ENCODE peak calls at places on chromosomes 12 and 14, in six cellular contexts. One of them, this sample, is unnamed. For H3K9me3, the result is how much of the 10 kb centered on the place peaks cover.

GRCh38 chr12:123954647-123955350 is 17.8 kb downstream of the CCDC92 start:
- DNase-seq in aorta: no peak
- DNase-seq in astrocyte: no peak
- DNase-seq in left ventricle myocardium inferior: no peak
- DNase-seq in heart left ventricle: no peak
- DNase-seq in tibial artery: no peak
- DNase-seq in this sample: no peak

GRCh38 chr14:100576091-100577085 is 10.8 kb downstream of the BEGAIN start:
- DNase-seq in left ventricle myocardium inferior: peak
- DNase-seq in tibial artery: peak
- DNase-seq in heart left ventricle: peak
- DNase-seq in aorta: peak
- DNase-seq in astrocyte: no peak
- DNase-seq in this sample: no peak

GRCh38 chr14:98931911-98932310 is 340.1 kb downstream of the BCL11B start:
- DNase-seq in astrocyte: no peak
- DNase-seq in aorta: peak
- DNase-seq in tibial artery: no peak
- DNase-seq in left ventricle myocardium inferior: no peak
- DNase-seq in heart left ventricle: no peak
- DNase-seq in this sample: peak

GRCh38 chr14:88321692-88322504 is 1.2 kb downstream of the KCNK10 start:
- DNase-seq in tibial artery: no peak
- DNase-seq in left ventricle myocardium inferior: no peak
- DNase-seq in heart left ventricle: no peak
- DNase-seq in aorta: no peak
- DNase-seq in astrocyte: no peak
- DNase-seq in this sample: no peak

GRCh38 chr14:102481791-102482238 is 27.8 kb downstream of the ANKRD9 start:
- DNase-seq in astrocyte: peak
- DNase-seq in aorta: peak
- DNase-seq in heart left ventricle: no peak
- DNase-seq in tibial artery: no peak
- DNase-seq in left ventricle myocardium inferior: no peak
- DNase-seq in this sample: no peak

GRCh38 chr12:89211456-89211855 is 140.8 kb downstream of the DUSP6 start:
- DNase-seq in left ventricle myocardium inferior: no peak
- DNase-seq in tibial artery: no peak
- DNase-seq in aorta: no peak
- DNase-seq in heart left ventricle: no peak
- DNase-seq in astrocyte: peak
- DNase-seq in this sample: no peak

GRCh38 chr12:48824112-48824511 is 5.8 kb downstream of the CACNB3 start:
- DNase-seq in astrocyte: no peak
- DNase-seq in tibial artery: no peak
- DNase-seq in heart left ventricle: no peak
- DNase-seq in left ventricle myocardium inferior: no peak
- DNase-seq in aorta: no peak
- DNase-seq in this sample: no peak

GRCh38 chr12:104022816-104023215 is 27.2 kb downstream of the GLT8D2 start:
- DNase-seq in heart left ventricle: no peak
- DNase-seq in astrocyte: no peak
- DNase-seq in aorta: no peak
- DNase-seq in left ventricle myocardium inferior: no peak
- DNase-seq in tibial artery: no peak
- DNase-seq in this sample: no peak

GRCh38 chr12:24928131-24928530 is 20.8 kb downstream of the BCAT1 start:
- DNase-seq in left ventricle myocardium inferior: no peak
- DNase-seq in aorta: no peak
- DNase-seq in heart left ventricle: no peak
- DNase-seq in astrocyte: no peak
- DNase-seq in tibial artery: no peak
- DNase-seq in this sample: no peak

GRCh38 chr12:24631691-24632090 is 317.2 kb downstream of the BCAT1 start:
- DNase-seq in aorta: no peak
- DNase-seq in left ventricle myocardium inferior: no peak
- DNase-seq in heart left ventricle: no peak
- DNase-seq in tibial artery: no peak
- DNase-seq in astrocyte: no peak
- DNase-seq in this sample: no peak

GRCh38 chr12:54173066-54173726 is 15.6 kb downstream of the SMUG1 start:
- DNase-seq in heart left ventricle: peak
- DNase-seq in left ventricle myocardium inferior: peak
- DNase-seq in aorta: peak
- DNase-seq in tibial artery: no peak
- DNase-seq in astrocyte: no peak
- DNase-seq in this sample: peak

GRCh38 chr12:78421011-78421410 is 443.6 kb upstream of the SYT1 start:
- DNase-seq in aorta: no peak
- DNase-seq in heart left ventricle: no peak
- DNase-seq in astrocyte: peak
- DNase-seq in left ventricle myocardium inferior: no peak
- DNase-seq in tibial artery: no peak
- DNase-seq in this sample: no peak

GRCh38 chr12:65565601-65566560 is 258.4 kb upstream of the HMGA2 start:
- DNase-seq in tibial artery: no peak
- DNase-seq in aorta: no peak
- DNase-seq in left ventricle myocardium inferior: no peak
- DNase-seq in astrocyte: peak
- DNase-seq in heart left ventricle: no peak
- DNase-seq in this sample: no peak

GRCh38 chr14:53032161-53032803 is 81.4 kb upstream of the FERMT2 start:
- DNase-seq in aorta: no peak
- DNase-seq in astrocyte: peak
- DNase-seq in tibial artery: no peak
- DNase-seq in heart left ventricle: no peak
- DNase-seq in left ventricle myocardium inferior: no peak
- DNase-seq in this sample: no peak

GRCh38 chr12:49853671-49854070 is 10.8 kb upstream of the BCDIN3D start:
- DNase-seq in left ventricle myocardium inferior: no peak
- DNase-seq in aorta: no peak
- DNase-seq in astrocyte: no peak
- DNase-seq in tibial artery: no peak
- DNase-seq in heart left ventricle: no peak
- DNase-seq in this sample: no peak

GRCh38 chr14:33402604-33403003 is 463.9 kb downstream of the NPAS3 start:
- DNase-seq in tibial artery: no peak
- DNase-seq in left ventricle myocardium inferior: peak
- DNase-seq in astrocyte: no peak
- DNase-seq in heart left ventricle: no peak
- DNase-seq in aorta: no peak
- DNase-seq in this sample: no peak

DNA sequence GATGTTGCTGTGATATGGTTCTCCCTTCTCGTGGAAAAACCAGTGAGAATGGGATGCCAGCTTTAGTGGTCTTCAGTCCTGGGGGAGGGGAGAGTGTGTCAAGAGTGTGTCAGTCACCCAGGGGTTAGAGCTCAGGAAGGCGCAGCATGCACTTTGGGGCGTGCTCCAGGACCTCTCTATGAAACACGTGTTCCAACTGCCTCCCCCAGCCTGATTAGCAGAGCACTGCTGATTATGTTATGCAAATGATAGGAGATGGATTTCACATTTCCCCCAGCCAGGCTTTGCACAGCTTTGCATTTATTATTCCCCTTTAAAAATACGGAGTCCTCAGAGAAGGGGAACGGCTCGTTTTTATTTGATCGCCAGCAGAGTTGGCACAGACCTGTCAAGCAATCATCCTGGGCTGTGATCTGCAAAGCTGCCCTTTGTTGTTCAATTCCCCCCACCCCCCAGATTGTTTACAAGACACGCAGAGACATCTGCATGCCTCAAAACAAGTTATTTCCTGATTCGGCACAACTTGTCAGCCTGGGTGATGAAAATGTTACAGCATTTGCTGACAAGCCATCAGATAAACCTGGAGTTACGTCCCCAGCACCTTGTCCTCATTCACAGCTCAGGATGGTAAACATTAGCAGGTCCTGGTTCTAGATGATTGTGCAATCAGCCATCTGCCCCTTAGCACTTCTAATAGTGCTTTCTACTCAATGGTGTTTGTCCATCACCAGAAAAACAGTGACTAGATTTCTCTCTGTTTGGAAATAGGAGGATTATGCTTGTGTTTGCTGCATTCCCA is 196.5 kb downstream of the NOVA1 start:
- DNase-seq in left ventricle myocardium inferior: no peak
- DNase-seq in aorta: no peak
- DNase-seq in heart left ventricle: no peak
- DNase-seq in astrocyte: no peak
- DNase-seq in tibial artery: no peak
- DNase-seq in this sample: no peak
- H3K9me3 ChIP-seq in left ventricle myocardium inferior: under half
- H3K9me3 ChIP-seq in aorta: under half
- H3K9me3 ChIP-seq in heart left ventricle: under half
- H3K9me3 ChIP-seq in astrocyte: under half
- H3K9me3 ChIP-seq in tibial artery: under half
- H3K9me3 ChIP-seq in this sample: under half

DNA sequence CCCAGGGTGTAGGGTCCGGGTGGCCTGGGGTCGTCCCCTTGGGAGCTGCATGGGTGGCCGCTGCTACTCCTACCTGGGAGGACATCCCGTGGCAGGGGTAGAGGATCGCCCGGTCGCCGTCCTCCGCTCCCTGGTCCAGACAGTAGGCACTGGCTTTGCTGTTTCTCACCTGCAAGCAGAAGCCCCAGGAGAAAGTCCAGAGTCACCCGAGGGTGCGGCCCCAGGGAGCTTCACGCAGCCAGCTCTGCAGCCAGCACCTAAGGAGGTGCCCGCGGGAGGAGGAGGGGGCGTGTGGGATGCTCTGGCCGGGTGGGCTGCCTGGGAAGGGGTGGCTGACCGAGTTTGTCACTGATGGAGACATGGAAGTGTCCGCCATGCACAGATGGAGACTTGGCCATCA is 54.8 kb downstream of the NOC4L start:
- DNase-seq in left ventricle myocardium inferior: no peak
- DNase-seq in tibial artery: no peak
- DNase-seq in heart left ventricle: no peak
- DNase-seq in astrocyte: no peak
- DNase-seq in aorta: no peak
- DNase-seq in this sample: no peak
- H3K9me3 ChIP-seq in left ventricle myocardium inferior: under half
- H3K9me3 ChIP-seq in tibial artery: under half
- H3K9me3 ChIP-seq in heart left ventricle: under half
- H3K9me3 ChIP-seq in astrocyte: under half
- H3K9me3 ChIP-seq in aorta: under half
- H3K9me3 ChIP-seq in this sample: under half

DNA sequence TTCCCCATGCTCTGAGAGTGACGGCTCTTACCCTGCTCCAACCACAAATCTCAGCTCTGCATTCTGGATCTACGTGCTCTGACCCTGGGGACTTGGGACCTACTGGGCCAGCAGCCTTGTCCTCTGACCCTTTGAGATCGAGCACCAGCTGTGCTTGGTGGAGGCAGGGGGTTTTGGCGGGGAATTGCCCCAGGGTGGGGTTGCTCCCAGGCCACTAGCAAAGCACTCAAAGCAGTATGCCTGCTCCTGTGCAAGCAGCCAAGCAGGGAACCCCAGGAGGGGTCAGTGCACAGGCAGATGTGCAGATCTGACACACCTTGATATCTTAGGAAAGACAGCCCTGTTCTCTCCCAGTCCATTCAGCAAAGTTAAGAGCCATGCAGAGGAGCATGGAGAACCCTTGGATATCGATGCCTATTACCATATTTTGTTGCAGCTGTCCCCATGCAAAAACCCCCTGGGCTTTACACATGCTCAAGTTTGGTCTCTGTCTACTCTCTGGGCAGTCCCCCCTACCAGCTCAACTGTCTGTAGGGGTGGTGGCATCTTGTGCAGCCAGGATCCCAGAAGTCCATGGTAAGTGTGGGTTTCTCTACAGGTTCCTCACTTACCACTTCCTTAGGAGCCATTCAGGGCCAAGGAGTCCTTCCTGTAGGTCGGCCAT is 319.0 kb downstream of the TMTC2 start:
- DNase-seq in astrocyte: no peak
- DNase-seq in heart left ventricle: no peak
- DNase-seq in aorta: no peak
- DNase-seq in tibial artery: no peak
- DNase-seq in left ventricle myocardium inferior: no peak
- DNase-seq in this sample: no peak
- H3K9me3 ChIP-seq in astrocyte: under half
- H3K9me3 ChIP-seq in heart left ventricle: under half
- H3K9me3 ChIP-seq in aorta: under half
- H3K9me3 ChIP-seq in tibial artery: under half
- H3K9me3 ChIP-seq in left ventricle myocardium inferior: under half
- H3K9me3 ChIP-seq in this sample: under half

DNA sequence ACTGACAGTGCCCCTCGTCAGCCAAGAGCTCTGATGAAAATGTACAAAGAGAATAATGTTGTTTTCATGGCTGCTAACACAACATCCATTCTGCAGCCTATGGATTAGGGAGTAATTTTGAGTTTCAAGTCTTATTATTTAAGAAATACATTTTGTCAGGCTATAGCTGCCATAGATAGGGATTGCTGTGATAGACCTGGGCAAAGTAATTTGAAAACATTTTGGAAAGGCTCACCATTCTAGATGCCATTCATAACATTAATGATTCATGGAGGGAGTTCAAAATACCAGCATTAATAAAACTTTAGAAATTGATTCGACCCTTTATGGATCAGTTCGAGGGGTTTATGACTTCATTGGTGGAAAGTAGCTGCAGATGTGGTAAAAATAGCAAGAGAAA is 149.8 kb downstream of the GPHN start:
- DNase-seq in left ventricle myocardium inferior: no peak
- DNase-seq in astrocyte: no peak
- DNase-seq in aorta: no peak
- DNase-seq in heart left ventricle: no peak
- DNase-seq in tibial artery: no peak
- DNase-seq in this sample: no peak
- H3K9me3 ChIP-seq in left ventricle myocardium inferior: under half
- H3K9me3 ChIP-seq in astrocyte: under half
- H3K9me3 ChIP-seq in aorta: under half
- H3K9me3 ChIP-seq in heart left ventricle: under half
- H3K9me3 ChIP-seq in tibial artery: under half
- H3K9me3 ChIP-seq in this sample: under half

DNA sequence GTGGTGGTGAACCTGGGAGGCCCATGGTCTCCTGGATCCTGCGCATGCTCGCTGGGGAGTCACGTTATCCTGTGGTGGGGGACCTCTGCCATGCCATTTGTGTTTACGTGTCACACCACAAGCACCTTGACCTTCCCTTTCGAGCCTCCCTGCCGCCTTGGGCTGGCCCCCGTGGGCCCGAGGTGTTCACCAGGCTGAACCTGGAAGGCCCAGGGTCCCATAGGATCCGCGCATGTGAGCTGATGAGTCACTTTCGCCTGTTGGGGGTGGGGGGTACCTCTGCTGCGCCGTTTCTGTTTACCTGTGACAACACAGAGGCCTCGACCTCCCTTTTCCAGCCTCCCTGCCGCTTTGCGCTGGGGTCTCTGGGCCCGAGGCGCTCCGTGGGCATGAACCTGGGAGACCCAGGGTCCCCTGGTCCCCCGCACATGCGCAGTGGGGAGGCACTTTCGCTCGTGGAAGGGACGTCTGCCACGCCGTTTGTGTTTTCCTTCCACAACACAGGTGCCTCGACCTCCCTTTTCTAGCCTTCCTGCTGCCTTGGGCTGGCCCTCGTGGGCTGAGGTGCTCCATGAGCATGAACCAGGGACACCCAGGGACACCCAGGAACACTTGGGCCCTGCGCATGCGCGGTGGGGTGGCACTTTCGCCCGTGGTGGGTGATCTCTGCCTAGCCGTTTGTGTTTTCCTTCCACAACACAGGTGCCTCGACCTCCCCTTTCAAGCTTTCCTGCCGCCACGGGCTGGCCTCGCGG is 334.1 kb downstream of the ALG10 start:
- DNase-seq in astrocyte: no peak
- DNase-seq in heart left ventricle: no peak
- DNase-seq in left ventricle myocardium inferior: no peak
- DNase-seq in aorta: no peak
- DNase-seq in tibial artery: no peak
- DNase-seq in this sample: no peak
- H3K9me3 ChIP-seq in astrocyte: under half
- H3K9me3 ChIP-seq in heart left ventricle: under half
- H3K9me3 ChIP-seq in left ventricle myocardium inferior: half or more
- H3K9me3 ChIP-seq in aorta: under half
- H3K9me3 ChIP-seq in tibial artery: half or more
- H3K9me3 ChIP-seq in this sample: under half

GRCh38 chr12:34361721-34362316 is 339.5 kb downstream of the ALG10 start:
- DNase-seq in heart left ventricle: no peak
- DNase-seq in astrocyte: no peak
- DNase-seq in tibial artery: no peak
- DNase-seq in aorta: no peak
- DNase-seq in left ventricle myocardium inferior: no peak
- DNase-seq in this sample: no peak
- H3K9me3 ChIP-seq in heart left ventricle: under half
- H3K9me3 ChIP-seq in astrocyte: under half
- H3K9me3 ChIP-seq in tibial artery: half or more
- H3K9me3 ChIP-seq in aorta: under half
- H3K9me3 ChIP-seq in left ventricle myocardium inferior: half or more
- H3K9me3 ChIP-seq in this sample: under half

This sample was measured in T-helper 17 cell.